ENCODE peak calls at places on chromosome 1, in six cellular contexts. P, T, Q, N, O and G are unnamed samples.

GRCh38 chr1:38138498-38139233 is 92.1 kb upstream of the POU3F1 start:
- DNase-seq in P (no peak), T (peak), Q (peak), N (no peak), O (no peak), G (no peak)

GRCh38 chr1:240706150-240706904 is 94.4 kb upstream of the GREM2 start:
- DNase-seq in P (no peak), T (no peak), Q (no peak), N (no peak), O (no peak), G (no peak)

GRCh38 chr1:89908993-89909436 is 85.9 kb upstream of the ZNF326 start:
- DNase-seq in P (no peak), T (no peak), Q (no peak), N (no peak), O (no peak), G (no peak)

GRCh38 chr1:110155878-110156522 is 5.7 kb downstream of the SLC6A17 start:
- DNase-seq in P (peak), T (peak), Q (no peak), N (peak), O (no peak), G (no peak)

GRCh38 chr1:183633676-183634343 is 1.8 kb downstream of the ARPC5 start:
- DNase-seq in P (peak), T (no peak), Q (peak), N (peak), O (peak), G (peak)

GRCh38 chr1:185961664-185962063 is 227.5 kb downstream of the HMCN1 start:
- DNase-seq in P (no peak), T (no peak), Q (no peak), N (no peak), O (no peak), G (no peak)

GRCh38 chr1:93629101-93630059 is 52.3 kb downstream of the BCAR3 start:
- DNase-seq in P (peak), T (no peak), Q (peak), N (peak), O (peak), G (peak)

GRCh38 chr1:12771186-12771585 is 2.4 kb upstream of the PRAMEF12 start:
- DNase-seq in P (no peak), T (no peak), Q (no peak), N (no peak), O (no peak), G (no peak)

GRCh38 chr1:203080456-203080855 is 5.4 kb downstream of the MYOG start:
- DNase-seq in P (no peak), T (no peak), Q (no peak), N (no peak), O (no peak), G (no peak)

GRCh38 chr1:203559523-203559922 is 65.6 kb downstream of the OPTC start:
- DNase-seq in P (no peak), T (no peak), Q (no peak), N (no peak), O (no peak), G (no peak)

GRCh38 chr1:246416261-246416660 is 90.8 kb downstream of the SMYD3 start:
- DNase-seq in P (no peak), T (no peak), Q (no peak), N (no peak), O (no peak), G (no peak)

GRCh38 chr1:31707711-31708110 is 3.9 kb upstream of the COL16A1 start:
- DNase-seq in P (peak), T (no peak), Q (no peak), N (no peak), O (no peak), G (no peak)

GRCh38 chr1:3068400-3069361 is at the start of gene PRDM16:
- DNase-seq in P (peak), T (peak), Q (peak), N (peak), O (peak), G (no peak)